ENCODE peak calls at places on chromosome 16, in seven cellular contexts. One of them, this sample, is unnamed.

GRCh38 chr16:28898266-28898665 is 20.0 kb downstream of the ATP2A1 start:
- DNase-seq in stimulated activated naive CD8-positive, alpha-beta T cell treated with anti-CD3 and anti-CD28 coated beads, Interleukin-15, amount 100 ng/mL, for 72 hours: no peak
- DNase-seq in NCI-H2081: no peak
- DNase-seq in cardiac fibroblast: no peak
- DNase-seq in breast epithelium: no peak
- DNase-seq in mesenchymal stem cell: no peak
- DNase-seq in dorsolateral prefrontal cortex: no peak
- DNase-seq in this sample: no peak

GRCh38 chr16:56477096-56477878 is 25.9 kb downstream of the OGFOD1 start:
- DNase-seq in stimulated activated naive CD8-positive, alpha-beta T cell treated with anti-CD3 and anti-CD28 coated beads, Interleukin-15, amount 100 ng/mL, for 72 hours: no peak
- DNase-seq in NCI-H2081: no peak
- DNase-seq in cardiac fibroblast: peak; percentile 82
- DNase-seq in breast epithelium: no peak
- DNase-seq in mesenchymal stem cell: peak; percentile 81
- DNase-seq in dorsolateral prefrontal cortex: no peak
- DNase-seq in this sample: no peak

GRCh38 chr16:23950898-23951297 is 115.1 kb downstream of the PRKCB start:
- DNase-seq in stimulated activated naive CD8-positive, alpha-beta T cell treated with anti-CD3 and anti-CD28 coated beads, Interleukin-15, amount 100 ng/mL, for 72 hours: peak; percentile 35
- DNase-seq in NCI-H2081: no peak
- DNase-seq in cardiac fibroblast: no peak
- DNase-seq in breast epithelium: no peak
- DNase-seq in mesenchymal stem cell: no peak
- DNase-seq in dorsolateral prefrontal cortex: no peak
- DNase-seq in this sample: no peak

GRCh38 chr16:81940781-81941560 is 70.3 kb downstream of the SDR42E1 start:
- DNase-seq in stimulated activated naive CD8-positive, alpha-beta T cell treated with anti-CD3 and anti-CD28 coated beads, Interleukin-15, amount 100 ng/mL, for 72 hours: no peak
- DNase-seq in NCI-H2081: peak; percentile 11
- DNase-seq in cardiac fibroblast: peak; percentile 74
- DNase-seq in breast epithelium: no peak
- DNase-seq in mesenchymal stem cell: peak; percentile 55
- DNase-seq in dorsolateral prefrontal cortex: no peak
- DNase-seq in this sample: peak; percentile 17

GRCh38 chr16:75931043-75931442 is 204.8 kb upstream of the CPHXL start:
- DNase-seq in stimulated activated naive CD8-positive, alpha-beta T cell treated with anti-CD3 and anti-CD28 coated beads, Interleukin-15, amount 100 ng/mL, for 72 hours: no peak
- DNase-seq in NCI-H2081: no peak
- DNase-seq in cardiac fibroblast: peak; percentile 8
- DNase-seq in breast epithelium: no peak
- DNase-seq in mesenchymal stem cell: peak; percentile 92
- DNase-seq in dorsolateral prefrontal cortex: no peak
- DNase-seq in this sample: no peak

GRCh38 chr16:57938936-57939871 is 31.7 kb downstream of the CNGB1 start:
- DNase-seq in stimulated activated naive CD8-positive, alpha-beta T cell treated with anti-CD3 and anti-CD28 coated beads, Interleukin-15, amount 100 ng/mL, for 72 hours: no peak
- DNase-seq in NCI-H2081: no peak
- DNase-seq in cardiac fibroblast: peak; percentile 90
- DNase-seq in breast epithelium: peak; percentile 93
- DNase-seq in mesenchymal stem cell: no peak
- DNase-seq in dorsolateral prefrontal cortex: no peak
- DNase-seq in this sample: no peak

GRCh38 chr16:10514369-10515055 is 65.9 kb downstream of the EMP2 start:
- DNase-seq in stimulated activated naive CD8-positive, alpha-beta T cell treated with anti-CD3 and anti-CD28 coated beads, Interleukin-15, amount 100 ng/mL, for 72 hours: peak; percentile 40
- DNase-seq in NCI-H2081: peak; percentile 2
- DNase-seq in cardiac fibroblast: peak; percentile 81
- DNase-seq in breast epithelium: peak; percentile 55
- DNase-seq in mesenchymal stem cell: peak; percentile 70
- DNase-seq in dorsolateral prefrontal cortex: peak; percentile 26
- DNase-seq in this sample: peak; percentile 14

GRCh38 chr16:57469917-57470470 is 7.5 kb downstream of the POLR2C start:
- DNase-seq in stimulated activated naive CD8-positive, alpha-beta T cell treated with anti-CD3 and anti-CD28 coated beads, Interleukin-15, amount 100 ng/mL, for 72 hours: no peak
- DNase-seq in NCI-H2081: no peak
- DNase-seq in cardiac fibroblast: peak; percentile 10
- DNase-seq in breast epithelium: peak; percentile 49
- DNase-seq in mesenchymal stem cell: no peak
- DNase-seq in dorsolateral prefrontal cortex: no peak
- DNase-seq in this sample: no peak

GRCh38 chr16:68972720-68973119 is 129.4 kb downstream of the TANGO6 start:
- DNase-seq in stimulated activated naive CD8-positive, alpha-beta T cell treated with anti-CD3 and anti-CD28 coated beads, Interleukin-15, amount 100 ng/mL, for 72 hours: no peak
- DNase-seq in NCI-H2081: no peak
- DNase-seq in cardiac fibroblast: peak; percentile 79
- DNase-seq in breast epithelium: no peak
- DNase-seq in mesenchymal stem cell: peak; percentile 49
- DNase-seq in dorsolateral prefrontal cortex: peak; percentile 51
- DNase-seq in this sample: no peak

GRCh38 chr16:85249830-85250455 is 137.7 kb upstream of the CIBAR2 start:
- DNase-seq in stimulated activated naive CD8-positive, alpha-beta T cell treated with anti-CD3 and anti-CD28 coated beads, Interleukin-15, amount 100 ng/mL, for 72 hours: no peak
- DNase-seq in NCI-H2081: no peak
- DNase-seq in cardiac fibroblast: no peak
- DNase-seq in breast epithelium: no peak
- DNase-seq in mesenchymal stem cell: no peak
- DNase-seq in dorsolateral prefrontal cortex: no peak
- DNase-seq in this sample: no peak

GRCh38 chr16:51648521-51648920 is 497.5 kb upstream of the SALL1 start:
- DNase-seq in stimulated activated naive CD8-positive, alpha-beta T cell treated with anti-CD3 and anti-CD28 coated beads, Interleukin-15, amount 100 ng/mL, for 72 hours: no peak
- DNase-seq in NCI-H2081: no peak
- DNase-seq in cardiac fibroblast: peak; percentile 23
- DNase-seq in breast epithelium: no peak
- DNase-seq in mesenchymal stem cell: no peak
- DNase-seq in dorsolateral prefrontal cortex: no peak
- DNase-seq in this sample: no peak

GRCh38 chr16:56190903-56191806 is at the start of gene GNAO1:
- DNase-seq in stimulated activated naive CD8-positive, alpha-beta T cell treated with anti-CD3 and anti-CD28 coated beads, Interleukin-15, amount 100 ng/mL, for 72 hours: peak; percentile 57
- DNase-seq in NCI-H2081: peak; percentile 78
- DNase-seq in cardiac fibroblast: peak; percentile 59
- DNase-seq in breast epithelium: no peak
- DNase-seq in mesenchymal stem cell: peak; percentile 58
- DNase-seq in dorsolateral prefrontal cortex: peak; percentile 83
- DNase-seq in this sample: peak; percentile 69

GRCh38 chr16:48165961-48166578 is 10.3 kb upstream of the ABCC12 start:
- DNase-seq in stimulated activated naive CD8-positive, alpha-beta T cell treated with anti-CD3 and anti-CD28 coated beads, Interleukin-15, amount 100 ng/mL, for 72 hours: no peak
- DNase-seq in NCI-H2081: peak; percentile 2
- DNase-seq in cardiac fibroblast: peak; percentile 5
- DNase-seq in breast epithelium: peak; percentile 22
- DNase-seq in mesenchymal stem cell: peak; percentile 19
- DNase-seq in dorsolateral prefrontal cortex: no peak
- DNase-seq in this sample: no peak

GRCh38 chr16:71540-72341 is 690 bp downstream of the RHBDF1 start:
- DNase-seq in stimulated activated naive CD8-positive, alpha-beta T cell treated with anti-CD3 and anti-CD28 coated beads, Interleukin-15, amount 100 ng/mL, for 72 hours: no peak
- DNase-seq in NCI-H2081: no peak
- DNase-seq in cardiac fibroblast: peak; percentile 69
- DNase-seq in breast epithelium: peak; percentile 97
- DNase-seq in mesenchymal stem cell: peak; percentile 90
- DNase-seq in dorsolateral prefrontal cortex: no peak
- DNase-seq in this sample: no peak

GRCh38 chr16:88530051-88530857 is 39.9 kb upstream of the ZC3H18 start:
- DNase-seq in stimulated activated naive CD8-positive, alpha-beta T cell treated with anti-CD3 and anti-CD28 coated beads, Interleukin-15, amount 100 ng/mL, for 72 hours: no peak
- DNase-seq in NCI-H2081: no peak
- DNase-seq in cardiac fibroblast: no peak
- DNase-seq in breast epithelium: no peak
- DNase-seq in mesenchymal stem cell: no peak
- DNase-seq in dorsolateral prefrontal cortex: no peak
- DNase-seq in this sample: no peak

GRCh38 chr16:72905581-72905980 is 142.3 kb downstream of the ZFHX3 start:
- DNase-seq in stimulated activated naive CD8-positive, alpha-beta T cell treated with anti-CD3 and anti-CD28 coated beads, Interleukin-15, amount 100 ng/mL, for 72 hours: no peak
- DNase-seq in NCI-H2081: no peak
- DNase-seq in cardiac fibroblast: peak; percentile 13
- DNase-seq in breast epithelium: no peak
- DNase-seq in mesenchymal stem cell: peak; percentile 36
- DNase-seq in dorsolateral prefrontal cortex: no peak
- DNase-seq in this sample: no peak

GRCh38 chr16:21126518-21126917 is 24.1 kb downstream of the DNAH3 start:
- DNase-seq in stimulated activated naive CD8-positive, alpha-beta T cell treated with anti-CD3 and anti-CD28 coated beads, Interleukin-15, amount 100 ng/mL, for 72 hours: no peak
- DNase-seq in NCI-H2081: no peak
- DNase-seq in cardiac fibroblast: no peak
- DNase-seq in breast epithelium: no peak
- DNase-seq in mesenchymal stem cell: no peak
- DNase-seq in dorsolateral prefrontal cortex: no peak
- DNase-seq in this sample: no peak

GRCh38 chr16:80720759-80721470 is 83.5 kb downstream of the CDYL2 start:
- DNase-seq in stimulated activated naive CD8-positive, alpha-beta T cell treated with anti-CD3 and anti-CD28 coated beads, Interleukin-15, amount 100 ng/mL, for 72 hours: no peak
- DNase-seq in NCI-H2081: no peak
- DNase-seq in cardiac fibroblast: no peak
- DNase-seq in breast epithelium: no peak
- DNase-seq in mesenchymal stem cell: no peak
- DNase-seq in dorsolateral prefrontal cortex: no peak
- DNase-seq in this sample: no peak

This sample was measured in SHP77.